ENCODE peak calls at places on chromosomes 13 and 19, in four cellular contexts. F is T-helper 17 cell; W is stimulated activated CD4-positive, alpha-beta T cell treated with anti-CD3 and anti-CD28 coated beads, Interleukin-1b, Interleukin-23, amount 100 ng/mL, for 1 hour; C is Right ventricle myocardium superior. X is an unnamed sample.
A peak's percentile ranks its signal among the peaks of the same experiment; 100 is the strongest.

GRCh38 chr19:6458695-6459355 is 767 bp downstream of the SLC25A23 start:
- DNase-seq in W (no peak), C (no peak), F (no peak), X (no peak)

GRCh38 chr13:45367995-45368394 is 27.0 kb upstream of the TPT1 start:
- DNase-seq in C (no peak), F (no peak), W (no peak), X (no peak)

GRCh38 chr13:41960195-41960699 is 662 bp downstream of the VWA8 start:
- DNase-seq in W (no peak), F (no peak), C (peak; percentile 47), X (no peak)

GRCh38 chr19:51799311-51799997 is 4.5 kb downstream of the FPR3 start:
- DNase-seq in W (no peak), F (no peak), C (peak; percentile 92), X (peak; percentile 91)

GRCh38 chr13:73089216-73089615 is 30.4 kb downstream of the KLF5 start:
- DNase-seq in F (no peak), C (no peak), W (no peak), X (no peak)

GRCh38 chr13:42600943-42601342 is 27.0 kb downstream of the TNFSF11 start:
- DNase-seq in C (no peak), F (no peak), W (no peak), X (no peak)

GRCh38 chr19:41795031-41795461 is 1.3 kb upstream of the CEACAM3 start:
- DNase-seq in F (no peak), W (peak; percentile 35), C (no peak), X (peak; percentile 63)

GRCh38 chr13:64723735-64724134 is 2506.4 kb downstream of the PCDH9 start:
- DNase-seq in F (no peak), W (no peak), C (no peak), X (no peak)

GRCh38 chr19:374886-375235 is 30.3 kb upstream of the MIER2 start:
- DNase-seq in C (no peak), F (no peak), W (no peak), X (no peak)

GRCh38 chr13:99980201-99981114 is 1.1 kb upstream of the ZIC2 start:
- DNase-seq in C (peak; percentile 66), W (no peak), F (peak; percentile 52), X (no peak)

GRCh38 chr19:41479757-41480191 is 36.8 kb downstream of the ERICH4 start:
- DNase-seq in W (no peak), C (peak; percentile 52), F (no peak), X (no peak)

X was measured in CD14-positive monocyte.